ENCODE peak calls at places on chromosomes 4 and X, in five cellular contexts. Q, D, L, W and S are unnamed samples.

GRCh38 chr4:2934077-2934812 is 29.0 kb downstream of the NOP14 start:
- DNase-seq in Q (peak), D (peak), L (peak), W (peak), S (peak)

GRCh38 chr4:180434131-180434895 is 1808.9 kb upstream of the TENM3 start:
- DNase-seq in Q (no peak), D (no peak), L (no peak), W (no peak), S (no peak)

GRCh38 chrX:101460669-101461068 is 24.6 kb upstream of the ARMCX4 start:
- DNase-seq in Q (no peak), D (no peak), L (peak), W (no peak), S (peak)

GRCh38 chrX:146881521-146881920 is 67.0 kb upstream of the CXorf51A start:
- DNase-seq in Q (no peak), D (no peak), L (no peak), W (no peak), S (no peak)

GRCh38 chr4:86834901-86835300 is 14.3 kb downstream of the SLC10A6 start:
- DNase-seq in Q (no peak), D (no peak), L (no peak), W (no peak), S (no peak)

GRCh38 chr4:1644906-1645657 is 39.0 kb downstream of the FAM53A start:
- DNase-seq in Q (peak), D (no peak), L (peak), W (no peak), S (no peak)

GRCh38 chr4:123896446-123897071 is 500.0 kb downstream of the SPRY1 start:
- DNase-seq in Q (no peak), D (no peak), L (peak), W (no peak), S (no peak)

GRCh38 chr4:153064571-153064970 is 128.4 kb downstream of the FHDC1 start:
- DNase-seq in Q (peak), D (no peak), L (no peak), W (no peak), S (no peak)

GRCh38 chr4:37825943-37826281 is 574 bp upstream of the PGM2 start:
- DNase-seq in Q (peak), D (no peak), L (no peak), W (no peak), S (peak)

GRCh38 chr4:41122309-41122708 is 92.0 kb downstream of the APBB2 start:
- DNase-seq in Q (no peak), D (no peak), L (no peak), W (no peak), S (no peak)

GRCh38 chr4:107870916-107871786 is 46.4 kb downstream of the SGMS2 start:
- DNase-seq in Q (no peak), D (no peak), L (peak), W (no peak), S (no peak)

GRCh38 chr4:143185253-143186107 is 763 bp downstream of the USP38 start:
- DNase-seq in Q (no peak), D (peak), L (peak), W (no peak), S (peak)

GRCh38 chrX:25049347-25049746 is 33.6 kb upstream of the ARX start:
- DNase-seq in Q (no peak), D (no peak), L (peak), W (no peak), S (peak)

GRCh38 chr4:147846318-147847135 is 114.6 kb downstream of the ARHGAP10 start:
- DNase-seq in Q (no peak), D (no peak), L (no peak), W (no peak), S (no peak)